ENCODE peak calls at places on chromosomes 2 and 18, in eight cellular contexts. D is K562, H is prostate gland, G is GM23338, V is GM12878, M is stomach, O is transverse colon, K is Panc1. R is an unnamed sample.

GRCh38 chr2:9287400-9288059 is 80.9 kb downstream of the ASAP2 start:
- DNase-seq in K (peak), H (no peak), D (no peak), G (no peak), O (no peak), M (no peak), V (no peak), R (no peak)

GRCh38 chr2:33108483-33109443 is 162.0 kb downstream of the LTBP1 start:
- DNase-seq in D (peak), H (no peak), V (no peak), G (no peak), O (no peak), M (no peak), K (no peak), R (no peak)

GRCh38 chr18:3982541-3982940 is 472.6 kb downstream of the DLGAP1 start:
- DNase-seq in H (no peak), K (no peak), O (no peak), V (no peak), G (no peak), D (no peak), M (no peak), R (no peak)

GRCh38 chr2:240358821-240359342 is 76.6 kb upstream of the GPC1 start:
- DNase-seq in G (no peak), M (no peak), H (no peak), V (no peak), K (no peak), D (no peak), O (no peak), R (no peak)

GRCh38 chr18:70553961-70554325 is 265.1 kb downstream of the SOCS6 start:
- DNase-seq in D (no peak), G (no peak), O (no peak), H (no peak), M (no peak), K (no peak), V (no peak), R (no peak)

GRCh38 chr2:197705912-197706838 is 1.0 kb downstream of the MARS2 start:
- DNase-seq in H (no peak), K (no peak), G (no peak), V (no peak), D (no peak), M (no peak), O (peak), R (no peak)

GRCh38 chr2:137873860-137874259 is 90.4 kb upstream of the HNMT start:
- DNase-seq in O (no peak), G (no peak), D (no peak), M (no peak), K (no peak), H (no peak), V (no peak), R (no peak)

GRCh38 chr2:232435805-232436204 is 20.1 kb upstream of the ALPI start:
- DNase-seq in K (no peak), H (no peak), O (no peak), V (no peak), G (no peak), M (no peak), D (no peak), R (no peak)

GRCh38 chr2:108417254-108417653 is 31.8 kb upstream of the GCC2 start:
- DNase-seq in O (peak), K (no peak), V (no peak), M (peak), H (no peak), D (no peak), G (peak), R (no peak)

GRCh38 chr2:74104839-74105238 is 42.9 kb downstream of the BOLA3 start:
- DNase-seq in D (no peak), O (no peak), V (no peak), M (no peak), H (no peak), K (no peak), G (no peak), R (no peak)

GRCh38 chr2:46268986-46269385 is 28.2 kb upstream of the EPAS1 start:
- DNase-seq in H (no peak), D (no peak), O (no peak), V (no peak), K (no peak), G (no peak), M (no peak), R (no peak)

GRCh38 chr2:67309281-67309680 is 87.9 kb upstream of the ETAA1 start:
- DNase-seq in V (no peak), O (no peak), D (no peak), G (no peak), M (no peak), H (no peak), K (peak), R (no peak)

GRCh38 chr18:36572135-36572856 is 256.5 kb downstream of the TPGS2 start:
- DNase-seq in V (peak), O (peak), G (peak), M (no peak), D (no peak), H (peak), K (peak), R (no peak)

GRCh38 chr2:133040175-133040574 is 370.2 kb upstream of the LYPD1 start:
- DNase-seq in O (no peak), M (no peak), G (no peak), V (no peak), H (no peak), D (no peak), K (no peak), R (no peak)

GRCh38 chr2:68251855-68252406 is 401 bp downstream of the PPP3R1 start:
- DNase-seq in H (peak), O (peak), K (no peak), M (peak), G (peak), V (no peak), D (peak), R (no peak)

GRCh38 chr2:75560768-75561565 is at the start of gene EVA1A:
- DNase-seq in H (peak), V (no peak), K (no peak), O (peak), G (peak), M (no peak), D (no peak), R (no peak)

GRCh38 chr2:238696786-238697185 is 151.1 kb upstream of the TWIST2 start:
- DNase-seq in H (no peak), G (no peak), V (no peak), K (no peak), D (no peak), M (no peak), O (no peak), R (no peak)

GRCh38 chr2:2586068-2586776 is 255.1 kb upstream of the MYT1L start:
- DNase-seq in G (no peak), O (no peak), D (no peak), M (peak), V (no peak), H (no peak), K (no peak), R (no peak)

GRCh38 chr2:98480598-98480997 is 35.9 kb downstream of the INPP4A start:
- DNase-seq in D (no peak), H (no peak), K (no peak), V (no peak), O (no peak), M (no peak), G (no peak), R (no peak)

DNA sequence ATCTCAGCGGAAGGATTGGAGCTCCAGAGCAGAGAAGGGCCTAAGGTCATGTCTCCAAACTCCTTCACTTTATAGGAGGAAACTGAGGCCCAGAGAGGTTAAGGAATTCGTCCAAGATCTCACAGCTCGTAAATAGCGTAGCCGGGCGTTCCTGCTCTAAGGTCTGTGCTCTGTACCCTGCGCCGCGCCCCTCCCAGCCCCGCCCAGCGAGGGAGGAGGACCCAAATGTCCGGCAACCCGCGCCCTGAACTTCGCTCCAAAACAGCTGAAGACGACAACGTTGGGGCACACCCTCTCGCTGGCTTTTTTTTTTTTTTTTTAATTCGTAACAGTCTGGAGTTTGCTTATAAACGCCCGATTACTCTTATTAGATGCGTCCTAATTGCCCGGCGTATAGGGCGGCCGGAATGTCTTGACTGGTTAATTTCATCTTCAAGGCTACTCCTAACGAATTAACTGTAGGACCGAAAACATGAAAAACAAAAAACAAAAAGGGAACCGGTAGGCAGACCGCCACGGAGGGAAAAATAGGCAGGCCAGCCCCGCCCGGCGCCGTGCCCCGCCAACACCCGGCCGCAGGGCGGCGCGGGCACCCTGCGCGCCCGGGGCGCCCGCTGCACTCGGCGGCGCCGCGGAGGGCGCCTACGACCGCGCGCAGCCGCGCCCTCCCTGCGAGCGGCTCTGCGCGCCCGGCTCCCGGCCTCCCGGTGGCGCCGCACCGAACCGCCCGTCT is 928 bp upstream of the FOSL2 start:
- DNase-seq in V (no peak), G (peak), H (peak), M (peak), D (peak), K (peak), O (peak), R (peak)
- TF ChIP-seq POLR2AphosphoS5 in V (no peak), G (peak), H (peak), M (peak), D (no peak), K (no peak), O (peak), R (peak)

GRCh38 chr2:25230128-25230527 is 61.7 kb upstream of the POMC start:
- DNase-seq in O (no peak), M (peak), D (no peak), H (no peak), G (no peak), V (no peak), K (no peak), R (no peak)
- TF ChIP-seq POLR2AphosphoS5 in O (no peak), M (no peak), D (no peak), H (no peak), G (no peak), V (no peak), K (no peak), R (no peak)

GRCh38 chr2:130310881-130311280 is 31.8 kb upstream of the IMP4 start:
- DNase-seq in O (no peak), M (no peak), D (no peak), H (no peak), G (no peak), K (no peak), V (no peak), R (no peak)
- TF ChIP-seq POLR2AphosphoS5 in O (no peak), M (no peak), D (no peak), H (no peak), G (no peak), K (no peak), V (no peak), R (no peak)

GRCh38 chr2:44902178-44902577 is 39.3 kb upstream of the SIX3 start:
- DNase-seq in O (no peak), G (no peak), H (no peak), M (no peak), D (no peak), K (no peak), V (no peak), R (no peak)
- TF ChIP-seq POLR2AphosphoS5 in O (no peak), G (no peak), H (no peak), M (no peak), D (no peak), K (no peak), V (no peak), R (no peak)

R was measured in breast epithelium.